ENCODE peak calls at places on chromosomes 12 and 14, in seven cellular contexts. V is SK-N-SH, G is HepG2, U is GM12878, I is K562, Z is GM12891, T is H1. Y is an unnamed sample.

GRCh38 chr12:14893471-14894250 is 8.0 kb upstream of the MGP start:
- DNase-seq in V (no peak), G (no peak), U (no peak), I (no peak), Z (no peak), T (no peak), Y (no peak)

GRCh38 chr12:106769078-106769477 is 5.4 kb upstream of the RIC8B start:
- DNase-seq in V (no peak), G (peak), U (no peak), I (no peak), Z (no peak), T (peak), Y (no peak)

GRCh38 chr14:31258427-31259039 is 50.9 kb upstream of the HECTD1 start:
- DNase-seq in V (no peak), G (no peak), U (no peak), I (no peak), Z (no peak), T (no peak), Y (no peak)

GRCh38 chr12:50040657-50041056 is 15.4 kb upstream of the RACGAP1 start:
- DNase-seq in V (no peak), G (no peak), U (no peak), I (no peak), Z (no peak), T (no peak), Y (no peak)

GRCh38 chr12:89235189-89235993 is 116.9 kb downstream of the DUSP6 start:
- DNase-seq in V (no peak), G (no peak), U (no peak), I (no peak), Z (no peak), T (no peak), Y (no peak)

GRCh38 chr12:131589966-131590365 is 120.9 kb upstream of the SFSWAP start:
- DNase-seq in V (no peak), G (no peak), U (no peak), I (no peak), Z (no peak), T (no peak), Y (no peak)

GRCh38 chr12:32918890-32919791 is 22.6 kb upstream of the PKP2 start:
- DNase-seq in V (peak), G (peak), U (no peak), I (peak), Z (no peak), T (no peak), Y (no peak)

GRCh38 chr12:65278576-65279386 is at the start of gene MSRB3:
- DNase-seq in V (peak), G (peak), U (no peak), I (peak), Z (peak), T (peak), Y (peak)

GRCh38 chr12:24788886-24789285 is 160.0 kb downstream of the BCAT1 start:
- DNase-seq in V (no peak), G (no peak), U (no peak), I (no peak), Z (no peak), T (no peak), Y (no peak)

GRCh38 chr14:91399868-91400640 is 17.6 kb downstream of the CCDC88C start:
- DNase-seq in V (no peak), G (no peak), U (no peak), I (no peak), Z (no peak), T (no peak), Y (peak)

GRCh38 chr12:100715976-100716657 is 78.5 kb upstream of the ANO4 start:
- DNase-seq in V (no peak), G (no peak), U (no peak), I (no peak), Z (no peak), T (no peak), Y (no peak)

GRCh38 chr14:60212503-60213371 is 36.3 kb upstream of the PPM1A start:
- DNase-seq in V (no peak), G (no peak), U (peak), I (no peak), Z (no peak), T (no peak), Y (no peak)

GRCh38 chr14:24113801-24114535 is 609 bp upstream of the DCAF11 start:
- DNase-seq in V (peak), G (peak), U (peak), I (peak), Z (peak), T (peak), Y (peak)

GRCh38 chr12:107844312-107844921 is 69.9 kb downstream of the ASCL4 start:
- DNase-seq in V (peak), G (no peak), U (no peak), I (no peak), Z (peak), T (no peak), Y (no peak)

GRCh38 chr14:92717571-92718042 is 30.8 kb downstream of the LGMN start:
- DNase-seq in V (no peak), G (no peak), U (no peak), I (no peak), Z (no peak), T (no peak), Y (no peak)

GRCh38 chr12:123532808-123533649 is 490 bp downstream of the RILPL1 start:
- DNase-seq in V (no peak), G (peak), U (no peak), I (peak), Z (peak), T (no peak), Y (no peak)

GRCh38 chr14:100622234-100622633 is 35.0 kb upstream of the BEGAIN start:
- DNase-seq in V (peak), G (no peak), U (no peak), I (no peak), Z (no peak), T (no peak), Y (no peak)

GRCh38 chr12:94039199-94039840 is 109.1 kb upstream of the PLXNC1 start:
- DNase-seq in V (no peak), G (no peak), U (no peak), I (no peak), Z (no peak), T (no peak), Y (no peak)

GRCh38 chr12:103657331-103657730 is 70.3 kb downstream of the STAB2 start:
- DNase-seq in V (no peak), G (no peak), U (no peak), I (no peak), Z (no peak), T (no peak), Y (no peak)

GRCh38 chr12:13001725-13002040 is 1.6 kb upstream of the HEBP1 start:
- DNase-seq in V (no peak), G (no peak), U (no peak), I (no peak), Z (no peak), T (no peak), Y (no peak)

GRCh38 chr14:77111021-77111420 is 13.0 kb downstream of the CIPC start:
- DNase-seq in V (no peak), G (no peak), U (no peak), I (no peak), Z (no peak), T (peak), Y (no peak)

GRCh38 chr12:82627799-82628198 is 58.9 kb upstream of the TMTC2 start:
- DNase-seq in V (peak), G (peak), U (no peak), I (no peak), Z (no peak), T (no peak), Y (no peak)

GRCh38 chr14:30355431-30355913 is 203.5 kb upstream of the G2E3 start:
- DNase-seq in V (no peak), G (peak), U (peak), I (no peak), Z (no peak), T (no peak), Y (no peak)

GRCh38 chr12:58529114-58529665 is 391.1 kb downstream of the LRIG3 start:
- DNase-seq in V (no peak), G (no peak), U (no peak), I (no peak), Z (no peak), T (no peak), Y (no peak)

GRCh38 chr14:101475468-101476257 is 85.6 kb upstream of the DIO3 start:
- DNase-seq in V (no peak), G (peak), U (no peak), I (no peak), Z (no peak), T (no peak), Y (no peak)

GRCh38 chr12:111893287-111893686 is 51.3 kb downstream of the MAPKAPK5 start:
- DNase-seq in V (no peak), G (no peak), U (no peak), I (no peak), Z (no peak), T (no peak), Y (no peak)

GRCh38 chr14:90060965-90061848 is 587 bp upstream of the KCNK13 start:
- DNase-seq in V (peak), G (no peak), U (no peak), I (peak), Z (no peak), T (no peak), Y (peak)

GRCh38 chr12:124655317-124656213 is 88.2 kb upstream of the NCOR2 start:
- DNase-seq in V (peak), G (no peak), U (no peak), I (no peak), Z (no peak), T (peak), Y (no peak)

GRCh38 chr12:98446716-98447115 is 68.7 kb upstream of the TMPO start:
- DNase-seq in V (no peak), G (no peak), U (no peak), I (no peak), Z (no peak), T (no peak), Y (no peak)

GRCh38 chr12:64737539-64737938 is 21.7 kb downstream of the GNS start:
- DNase-seq in V (no peak), G (no peak), U (no peak), I (no peak), Z (no peak), T (no peak), Y (no peak)

GRCh38 chr12:10673660-10674384 is at the start of gene STYK1:
- DNase-seq in V (peak), G (peak), U (peak), I (peak), Z (peak), T (peak), Y (peak)

GRCh38 chr14:102574840-102575478 is 17.5 kb upstream of the RCOR1 start:
- DNase-seq in V (no peak), G (peak), U (no peak), I (peak), Z (no peak), T (no peak), Y (no peak)

GRCh38 chr14:68520637-68521556 is 272.0 kb downstream of the ZFP36L1 start:
- DNase-seq in V (no peak), G (peak), U (no peak), I (no peak), Z (no peak), T (peak), Y (no peak)

GRCh38 chr12:3962661-3963483 is 89.7 kb upstream of the PARP11 start:
- DNase-seq in V (no peak), G (no peak), U (no peak), I (no peak), Z (no peak), T (no peak), Y (no peak)

GRCh38 chr14:55864890-55865655 is 253.1 kb upstream of the PELI2 start:
- DNase-seq in V (peak), G (no peak), U (no peak), I (peak), Z (no peak), T (peak), Y (no peak)
- TF ChIP-seq TAF1 in V (no peak), G (no peak), U (no peak), I (no peak), Z (no peak), T (no peak), Y (no peak)

DNA sequence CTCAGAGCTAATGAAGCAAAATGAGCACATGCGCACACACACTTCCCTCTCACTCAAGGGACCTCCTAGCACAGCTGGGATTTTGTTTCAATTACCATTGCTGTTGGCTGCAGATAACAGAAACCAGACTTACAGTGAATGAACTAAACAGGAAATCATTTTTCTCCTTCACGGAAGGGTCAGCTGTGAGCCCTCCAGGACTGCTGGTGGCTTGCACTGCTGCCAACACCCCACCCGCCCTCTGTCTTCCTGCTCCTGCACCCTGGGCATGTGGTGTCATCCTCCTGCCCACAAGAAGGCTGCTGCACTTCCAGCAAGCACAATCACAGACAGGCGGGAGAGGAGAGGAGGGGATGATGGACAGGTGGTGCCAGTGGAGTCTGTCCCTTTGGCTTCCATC is 404.2 kb upstream of the CCDC196 start:
- DNase-seq in V (peak), G (no peak), U (no peak), I (no peak), Z (no peak), T (no peak), Y (no peak)
- TF ChIP-seq TAF1 in V (no peak), G (no peak), U (no peak), I (no peak), Z (no peak), T (no peak), Y (no peak)

GRCh38 chr14:39114073-39114838 is at the start of gene GEMIN2:
- DNase-seq in V (peak), G (peak), U (peak), I (peak), Z (peak), T (peak), Y (peak)

GRCh38 chr14:39109893-39110715 is 4.0 kb upstream of the GEMIN2 start:
- DNase-seq in V (no peak), G (no peak), U (no peak), I (no peak), Z (no peak), T (no peak), Y (no peak)

GRCh38 chr14:39108791-39109190 is 5.3 kb upstream of the GEMIN2 start:
- DNase-seq in V (no peak), G (no peak), U (no peak), I (no peak), Z (no peak), T (no peak), Y (no peak)

DNA sequence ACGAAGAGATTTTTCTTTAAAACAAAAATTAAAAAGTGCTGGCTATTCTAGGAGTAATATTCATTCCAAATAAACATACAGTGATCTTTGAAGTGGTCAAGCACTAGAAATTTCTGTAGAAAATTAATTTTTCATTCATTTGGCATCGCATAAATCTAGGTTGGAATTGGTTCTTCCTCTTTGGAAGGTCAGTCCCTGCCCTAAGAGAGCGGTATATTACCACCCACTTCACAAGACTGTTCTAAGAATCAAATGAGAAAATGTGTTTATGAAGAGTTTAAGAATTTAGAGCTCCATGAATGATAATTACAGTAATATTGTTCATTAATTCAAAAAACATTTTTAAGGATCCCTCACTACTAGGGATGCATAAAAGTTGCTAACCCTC is 444 bp upstream of the GEMIN2 start:
- DNase-seq in V (no peak), G (no peak), U (no peak), I (no peak), Z (no peak), T (no peak), Y (no peak)
- TF ChIP-seq TAF1 in V (no peak), G (no peak), U (no peak), I (no peak), Z (no peak), T (no peak), Y (no peak)

GRCh38 chr12:91222746-91223145 is 40.1 kb upstream of the DCN start:
- DNase-seq in V (no peak), G (no peak), U (no peak), I (no peak), Z (no peak), T (no peak), Y (no peak)
- TF ChIP-seq TAF1 in V (no peak), G (no peak), U (no peak), I (no peak), Z (no peak), T (no peak), Y (no peak)

DNA sequence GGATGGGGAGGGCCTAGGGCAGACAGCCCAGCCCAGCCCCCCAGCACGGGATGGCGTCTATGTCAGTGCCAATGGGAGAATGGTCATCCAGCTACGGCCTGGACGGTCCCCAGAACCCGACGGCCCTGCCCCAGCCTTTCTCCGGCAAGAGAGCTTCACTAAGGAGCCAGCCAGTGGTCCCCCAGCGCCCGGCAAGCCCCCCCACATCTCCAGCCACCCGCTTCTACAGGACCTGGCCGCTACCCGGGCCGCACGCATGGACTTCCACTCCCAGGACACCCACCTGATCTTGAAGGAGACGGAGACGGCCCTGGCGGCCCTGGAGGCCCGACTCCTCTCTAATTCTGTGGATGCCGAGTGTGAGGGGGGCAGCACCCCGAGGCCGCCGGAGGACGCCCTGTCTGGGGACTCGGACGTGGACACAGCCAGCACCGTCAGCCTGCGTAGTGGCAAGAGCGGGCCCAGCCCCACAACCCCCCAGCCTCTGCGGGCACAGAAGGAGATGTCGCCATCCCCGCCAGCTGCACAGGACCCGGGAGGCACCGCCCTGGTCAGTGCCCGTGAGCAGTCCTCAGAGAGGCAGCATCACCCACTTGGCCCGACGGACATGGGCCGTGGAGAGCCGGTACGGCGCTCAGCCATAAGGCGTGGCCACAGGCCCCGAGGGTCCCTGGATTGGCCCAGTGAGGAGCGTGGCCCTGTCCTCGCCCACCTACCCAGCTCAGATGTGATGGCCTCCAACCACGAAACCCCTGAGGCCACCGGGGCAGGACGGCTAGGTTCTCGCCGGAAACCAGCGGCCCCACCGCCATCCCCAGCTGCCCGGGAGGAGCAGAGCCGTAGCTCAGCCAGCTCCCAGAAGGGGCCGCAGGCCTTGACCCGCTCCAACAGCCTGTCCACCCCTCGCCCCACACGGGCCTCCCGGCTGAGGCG is 21.9 kb downstream of the CEP170B start:
- DNase-seq in V (no peak), G (no peak), U (no peak), I (no peak), Z (no peak), T (no peak), Y (no peak)
- TF ChIP-seq TAF1 in V (no peak), G (no peak), U (no peak), I (no peak), Z (no peak), T (no peak), Y (no peak)

GRCh38 chr12:1882405-1882804 is 36.0 kb downstream of the CACNA2D4 start:
- DNase-seq in V (peak), G (no peak), U (no peak), I (no peak), Z (no peak), T (no peak), Y (no peak)

GRCh38 chr12:1881936-1882335 is 36.5 kb downstream of the CACNA2D4 start:
- DNase-seq in V (peak), G (no peak), U (no peak), I (no peak), Z (no peak), T (no peak), Y (no peak)

GRCh38 chr12:1880153-1880845 is 38.2 kb downstream of the CACNA2D4 start:
- DNase-seq in V (peak), G (no peak), U (no peak), I (no peak), Z (no peak), T (no peak), Y (no peak)

GRCh38 chr12:1880876-1881275 is 37.6 kb downstream of the CACNA2D4 start:
- DNase-seq in V (peak), G (no peak), U (no peak), I (no peak), Z (no peak), T (no peak), Y (no peak)

DNA sequence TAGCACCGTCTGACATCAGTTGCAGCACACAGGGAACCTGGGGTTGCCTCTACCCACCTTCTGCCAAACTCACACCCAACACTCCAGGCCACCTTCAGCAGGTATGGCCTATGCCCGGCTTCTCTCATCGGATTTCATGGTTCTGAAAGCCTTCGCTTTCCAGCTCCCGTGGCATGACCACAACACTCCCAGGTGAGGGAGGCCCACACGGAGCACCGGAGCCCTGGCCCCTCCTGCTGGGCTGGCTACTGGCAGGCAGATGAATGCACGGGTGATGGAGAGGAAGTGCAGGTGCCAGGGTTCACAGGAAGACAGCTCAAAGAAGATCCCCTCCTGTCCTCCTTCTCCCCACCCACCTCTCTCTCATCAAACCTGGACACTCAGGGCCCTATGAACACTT is 37.2 kb downstream of the CACNA2D4 start:
- DNase-seq in V (no peak), G (no peak), U (no peak), I (no peak), Z (no peak), T (no peak), Y (no peak)
- TF ChIP-seq TAF1 in V (no peak), G (no peak), U (no peak), I (no peak), Z (no peak), T (no peak), Y (no peak)

DNA sequence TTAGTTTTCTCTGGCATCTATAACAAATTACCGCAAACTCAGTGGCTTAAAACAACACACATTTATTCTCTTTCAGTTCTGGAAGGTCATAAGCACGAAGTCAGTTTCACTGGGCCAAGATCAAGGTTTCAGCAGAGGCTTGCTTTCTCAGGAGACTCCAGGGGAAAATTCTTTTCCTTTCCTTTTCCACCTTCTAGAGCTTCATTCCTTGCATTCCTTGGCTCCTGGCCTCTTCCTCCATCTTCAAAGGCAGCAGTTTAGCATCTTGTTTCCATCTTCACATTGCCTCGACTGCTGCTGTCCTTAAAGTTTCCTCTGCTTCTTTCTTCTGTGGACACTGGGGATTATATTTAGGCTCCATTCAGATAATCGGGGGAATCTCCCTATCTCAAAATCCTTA is 106.1 kb downstream of the PDE3A start:
- DNase-seq in V (no peak), G (no peak), U (no peak), I (no peak), Z (no peak), T (no peak), Y (no peak)
- TF ChIP-seq TAF1 in V (no peak), G (no peak), U (no peak), I (no peak), Z (no peak), T (no peak), Y (no peak)

Y was measured in GM12892.